ENCODE peak calls at places on chromosomes 1 and 21, in eight cellular contexts. F is NB4, O is left ventricle myocardium inferior, I is HFF-Myc, G is bronchial epithelial cell, S is fibroblast of lung, L is GM20000, A is omental fat pad. B is an unnamed sample.

GRCh38 chr1:85027242-85027983 is 20.9 kb downstream of the MCOLN3 start:
- DNase-seq in S (peak), L (peak), I (peak), G (peak), O (no peak), F (no peak), A (no peak), B (no peak)

GRCh38 chr1:163082971-163083370 is 13.8 kb downstream of the RGS4 start:
- DNase-seq in O (peak), A (no peak), I (no peak), F (no peak), L (no peak), S (no peak), G (no peak), B (no peak)

GRCh38 chr21:42313501-42313969 is 1.7 kb downstream of the TFF3 start:
- DNase-seq in O (no peak), I (no peak), S (no peak), F (peak), A (no peak), G (no peak), L (no peak), B (peak)

GRCh38 chr1:53771648-53772047 is 32.7 kb upstream of the GLIS1 start:
- DNase-seq in S (peak), O (no peak), G (peak), L (no peak), I (peak), F (no peak), A (no peak), B (no peak)

GRCh38 chr1:237229333-237229732 is 187.3 kb downstream of the RYR2 start:
- DNase-seq in F (no peak), L (no peak), S (no peak), I (no peak), O (no peak), A (no peak), G (no peak), B (no peak)

GRCh38 chr1:33004628-33005027 is 32.1 kb downstream of the AK2 start:
- DNase-seq in I (no peak), O (no peak), A (no peak), L (no peak), F (no peak), S (peak), G (peak), B (no peak)

GRCh38 chr1:153546796-153547559 is 1.4 kb upstream of the S100A4 start:
- DNase-seq in A (no peak), I (no peak), L (no peak), S (no peak), G (no peak), O (no peak), F (no peak), B (no peak)

GRCh38 chr1:226649780-226650179 is 89.3 kb downstream of the ITPKB start:
- DNase-seq in L (no peak), I (no peak), G (no peak), O (peak), S (peak), A (no peak), F (peak), B (no peak)

GRCh38 chr1:99970713-99971255 is 988 bp downstream of the SLC35A3 start:
- DNase-seq in A (no peak), F (peak), G (peak), I (no peak), L (no peak), S (no peak), O (no peak), B (no peak)

GRCh38 chr1:155003766-155004351 is 1.3 kb downstream of the ZBTB7B start:
- DNase-seq in S (peak), F (peak), G (no peak), O (peak), A (no peak), I (no peak), L (peak), B (no peak)

GRCh38 chr1:42806593-42806992 is 10.3 kb upstream of the ERMAP start:
- DNase-seq in I (no peak), F (no peak), S (no peak), A (no peak), O (no peak), G (no peak), L (no peak), B (no peak)

GRCh38 chr1:27785763-27786162 is 12.7 kb downstream of the STX12 start:
- DNase-seq in A (no peak), O (no peak), S (peak), F (no peak), I (no peak), G (peak), L (no peak), B (no peak)

GRCh38 chr1:99277066-99277465 is 12.8 kb downstream of the PLPPR4 start:
- DNase-seq in O (no peak), A (no peak), S (no peak), G (no peak), F (no peak), I (no peak), L (no peak), B (no peak)

GRCh38 chr1:231233735-231234417 is 7.1 kb upstream of the GNPAT start:
- DNase-seq in G (peak), F (no peak), I (no peak), S (peak), L (no peak), A (no peak), O (no peak), B (no peak)

GRCh38 chr1:235883261-235883927 is 16.7 kb upstream of the LYST start:
- DNase-seq in S (peak), I (peak), F (peak), G (peak), A (peak), O (peak), L (peak), B (no peak)

GRCh38 chr1:17075470-17076255 is 21.8 kb upstream of the SDHB start:
- DNase-seq in A (no peak), S (no peak), L (peak), F (peak), G (no peak), I (no peak), O (no peak), B (no peak)

GRCh38 chr1:6093061-6093460 is 47.4 kb downstream of the KCNAB2 start:
- DNase-seq in S (no peak), I (no peak), G (no peak), L (no peak), O (no peak), A (no peak), F (no peak), B (no peak)

GRCh38 chr1:91138959-91139358 is 117.1 kb upstream of the ZNF644 start:
- DNase-seq in F (no peak), I (no peak), S (no peak), O (no peak), G (no peak), A (no peak), L (no peak), B (no peak)

GRCh38 chr1:12595839-12596821 is 21.9 kb downstream of the DHRS3 start:
- DNase-seq in L (peak), S (peak), O (peak), A (no peak), I (peak), G (peak), F (peak), B (peak)

GRCh38 chr21:33075128-33075527 is 5.2 kb downstream of the OLIG1 start:
- DNase-seq in O (no peak), A (no peak), S (no peak), I (no peak), G (no peak), F (no peak), L (no peak), B (no peak)

GRCh38 chr1:228281631-228282328 is 73.9 kb downstream of the OBSCN start:
- DNase-seq in O (no peak), F (no peak), I (no peak), L (no peak), G (no peak), S (no peak), A (no peak), B (no peak)

GRCh38 chr1:8419861-8420260 is 101.9 kb downstream of the SLC45A1 start:
- DNase-seq in O (no peak), G (no peak), L (no peak), S (no peak), F (no peak), I (no peak), A (no peak), B (no peak)

GRCh38 chr21:45818904-45819285 is 162.7 kb upstream of the COL6A1 start:
- DNase-seq in G (peak), F (peak), S (peak), A (no peak), O (no peak), I (peak), L (no peak), B (no peak)

GRCh38 chr21:15367061-15367626 is 302.3 kb upstream of the NRIP1 start:
- DNase-seq in O (no peak), I (no peak), F (no peak), G (no peak), A (no peak), L (no peak), S (no peak), B (no peak)

GRCh38 chr1:203039609-203040517 is 13.6 kb downstream of the PPFIA4 start:
- DNase-seq in F (peak), A (peak), O (peak), G (no peak), I (no peak), S (no peak), L (no peak), B (no peak)

GRCh38 chr1:159828916-159829634 is 2.4 kb downstream of the SLAMF8 start:
- DNase-seq in G (no peak), O (peak), I (no peak), S (no peak), L (peak), A (no peak), F (peak), B (no peak)

GRCh38 chr1:11384170-11384554 is 94.8 kb upstream of the DISP3 start:
- DNase-seq in L (no peak), I (peak), A (no peak), G (peak), S (peak), F (peak), O (no peak), B (no peak)

GRCh38 chr1:28180310-28181305 is 4.1 kb upstream of the PTAFR start:
- DNase-seq in F (no peak), L (no peak), O (no peak), A (no peak), G (no peak), I (no peak), S (no peak), B (no peak)

DNA sequence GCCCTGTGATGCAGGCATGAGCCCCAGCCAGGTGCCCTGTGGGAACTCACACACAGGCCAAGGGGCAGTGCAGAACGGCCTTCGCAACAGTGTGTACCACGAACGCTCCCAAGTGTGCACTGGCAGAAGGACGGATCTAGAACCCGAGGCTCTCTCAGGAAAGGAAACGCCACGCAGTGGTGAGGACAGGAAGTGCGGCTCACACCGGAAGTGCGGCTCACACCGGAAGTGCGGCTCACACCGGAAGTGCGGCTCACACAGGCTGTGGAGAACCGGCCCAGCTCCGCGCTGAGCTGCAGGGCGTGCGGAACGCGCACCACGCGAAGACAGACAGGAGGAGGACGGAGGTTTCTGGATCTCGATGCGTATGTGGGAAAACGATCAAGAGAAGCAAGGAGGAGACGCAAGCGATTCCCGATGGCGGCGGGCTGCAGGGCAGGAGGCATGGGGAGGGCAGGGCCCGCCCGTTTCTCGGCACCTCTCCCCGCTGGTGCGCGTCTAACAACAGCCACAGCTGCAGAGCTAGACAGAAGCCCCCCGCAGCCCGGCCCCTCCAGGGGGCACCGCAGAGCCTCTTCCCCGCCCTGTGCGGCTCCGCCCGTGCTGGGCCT is 35.9 kb upstream of the TMEM52 start:
- DNase-seq in I (no peak), S (no peak), F (no peak), A (no peak), O (no peak), L (no peak), G (no peak), B (no peak)
- TF ChIP-seq CTCF in I (peak), S (no peak), F (peak), A (no peak), O (no peak), L (no peak), G (peak), B (peak)

DNA sequence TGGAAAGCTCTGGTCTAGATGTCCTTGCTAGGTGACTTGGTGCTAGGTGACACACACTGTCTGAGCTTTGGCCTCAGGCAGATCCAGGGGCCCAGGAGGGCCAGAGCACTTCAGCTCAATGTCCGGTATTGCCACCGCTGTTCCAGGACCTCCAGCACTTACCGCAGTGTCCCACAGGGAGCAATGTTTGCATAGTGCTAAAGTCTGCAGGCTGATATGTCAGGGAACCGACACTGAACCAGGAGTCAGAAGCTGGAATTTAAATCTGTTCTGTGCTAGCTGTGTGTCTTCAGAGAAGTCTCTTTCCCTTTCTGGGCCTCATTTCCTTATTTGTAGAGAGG is 19.3 kb downstream of the DHCR24 start:
- DNase-seq in O (no peak), G (no peak), A (no peak), L (no peak), I (no peak), S (no peak), F (no peak), B (no peak)
- TF ChIP-seq CTCF in O (no peak), G (no peak), A (no peak), L (no peak), I (no peak), S (no peak), F (no peak), B (no peak)

GRCh38 chr1:88224940-88225339 is 459.1 kb upstream of the PKN2 start:
- DNase-seq in S (no peak), O (no peak), A (no peak), G (no peak), F (no peak), L (no peak), I (no peak), B (no peak)

GRCh38 chr1:88230126-88230525 is 453.9 kb upstream of the PKN2 start:
- DNase-seq in G (no peak), I (no peak), L (no peak), F (no peak), S (no peak), A (no peak), O (no peak), B (no peak)

DNA sequence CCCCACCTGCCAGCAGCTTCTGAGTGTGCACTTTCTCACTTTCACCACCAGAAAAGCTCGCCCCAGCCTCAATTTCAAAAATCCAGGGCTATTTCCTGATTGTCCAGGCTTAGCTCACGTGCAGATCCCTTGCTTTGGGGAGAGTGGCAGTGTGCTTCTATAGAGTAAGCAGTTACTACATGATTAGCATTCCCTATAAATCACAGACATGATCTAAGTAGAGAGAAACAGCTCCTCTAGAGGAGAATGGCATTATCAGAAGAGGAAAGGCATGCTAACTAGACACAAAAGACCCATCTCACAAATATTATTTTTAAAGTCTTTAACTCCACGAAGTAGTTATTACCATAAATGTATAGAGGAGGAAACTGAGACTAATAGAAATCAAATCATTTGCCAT is 455.9 kb upstream of the PKN2 start:
- DNase-seq in A (no peak), G (no peak), I (no peak), L (no peak), S (no peak), F (no peak), O (no peak), B (no peak)
- TF ChIP-seq CTCF in A (no peak), G (no peak), I (no peak), L (no peak), S (no peak), F (no peak), O (no peak), B (peak)

DNA sequence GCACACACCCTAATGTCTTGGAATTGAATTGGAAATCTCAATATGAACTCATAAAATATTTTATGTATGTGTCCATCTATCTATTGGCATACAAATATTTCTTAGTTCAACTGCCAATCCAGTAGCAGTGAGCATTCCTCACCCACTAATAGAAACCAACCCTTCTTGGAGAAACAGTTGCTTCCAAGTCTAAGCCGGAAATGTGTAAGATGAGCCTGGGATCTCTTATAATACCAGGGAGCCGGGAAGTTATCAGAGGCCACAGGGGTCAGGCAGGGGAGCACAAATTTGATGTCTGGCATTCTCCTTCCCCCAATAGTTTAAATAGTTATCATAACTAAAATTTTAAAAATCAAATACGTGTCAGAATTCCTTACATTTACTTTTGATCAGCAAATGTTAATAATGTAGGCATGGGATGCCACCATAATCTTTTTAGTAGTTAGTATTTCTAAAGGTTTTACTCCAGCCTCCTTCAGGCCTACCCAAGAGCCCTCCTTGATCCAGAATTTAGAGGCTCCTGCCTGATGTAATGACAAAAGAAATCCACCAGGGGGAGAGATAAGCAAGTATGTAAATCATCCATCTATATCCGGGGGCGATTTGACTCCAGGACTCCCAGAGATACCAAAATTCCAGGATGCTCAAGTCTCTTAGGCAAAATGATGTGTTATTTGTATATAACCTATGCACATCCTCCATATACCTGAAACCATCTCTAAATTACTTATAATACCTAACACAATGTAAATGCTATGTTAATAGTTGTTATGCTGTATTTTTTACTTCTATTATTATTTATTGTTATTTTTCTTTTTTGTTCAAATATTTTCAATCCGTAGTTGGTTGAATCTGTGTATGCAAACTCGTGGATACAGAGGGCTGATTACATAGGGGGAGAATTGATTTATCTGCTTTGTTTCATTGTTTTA is 218.7 kb upstream of the COA6 start:
- DNase-seq in L (peak), G (peak), A (no peak), F (peak), O (no peak), I (peak), S (peak), B (no peak)
- TF ChIP-seq CTCF in L (peak), G (peak), A (peak), F (peak), O (peak), I (peak), S (peak), B (peak)

DNA sequence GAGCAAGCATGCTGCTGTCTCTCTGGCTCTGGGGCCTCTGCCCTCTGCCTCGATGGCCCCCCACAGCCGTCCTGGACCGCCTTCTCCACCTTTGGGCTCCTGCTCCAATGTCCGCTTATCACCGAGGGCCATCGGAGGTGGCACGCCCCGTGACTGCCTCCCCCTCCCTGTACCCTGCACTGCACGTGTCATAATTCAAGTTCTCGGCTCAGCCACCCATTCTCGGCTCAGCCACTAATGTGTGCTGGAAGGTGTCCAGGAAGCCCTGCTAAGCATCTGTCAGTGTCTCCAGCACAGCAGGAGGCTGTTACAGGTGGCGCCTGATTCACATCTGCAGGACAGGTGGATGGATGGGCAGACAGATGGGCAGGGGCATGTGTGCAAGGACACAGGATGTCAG is 45.5 kb downstream of the TP73 start:
- DNase-seq in O (no peak), A (no peak), F (no peak), S (no peak), L (no peak), I (no peak), G (no peak), B (no peak)
- TF ChIP-seq CTCF in O (no peak), A (no peak), F (no peak), S (no peak), L (no peak), I (no peak), G (no peak), B (no peak)

DNA sequence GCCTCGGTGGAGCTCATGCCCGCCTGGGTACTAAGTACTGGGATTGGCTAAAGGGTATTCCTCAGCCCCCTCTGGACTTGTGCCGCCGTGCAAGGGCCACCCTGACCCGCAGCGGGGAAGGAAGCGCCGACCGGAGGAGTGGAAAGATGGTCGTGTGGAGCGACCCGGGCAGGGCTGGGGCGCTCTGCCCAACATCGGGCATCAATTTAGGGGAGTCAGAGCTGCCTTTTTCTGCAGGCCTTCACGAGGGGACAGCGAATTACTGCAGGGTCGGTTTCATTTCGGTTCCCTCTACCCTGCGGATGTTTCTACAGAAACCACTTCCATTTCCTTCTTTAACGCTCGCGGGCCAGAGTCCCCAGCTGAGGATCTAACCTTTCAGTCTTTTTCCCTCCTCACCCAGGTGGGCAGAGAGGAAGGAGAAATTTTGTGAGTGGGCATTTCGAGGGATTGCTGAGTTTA is 986 bp downstream of the TOR1AIP1 start:
- DNase-seq in O (no peak), S (no peak), A (no peak), F (no peak), G (no peak), L (peak), I (no peak), B (no peak)
- TF ChIP-seq CTCF in O (no peak), S (no peak), A (no peak), F (no peak), G (no peak), L (no peak), I (no peak), B (no peak)

DNA sequence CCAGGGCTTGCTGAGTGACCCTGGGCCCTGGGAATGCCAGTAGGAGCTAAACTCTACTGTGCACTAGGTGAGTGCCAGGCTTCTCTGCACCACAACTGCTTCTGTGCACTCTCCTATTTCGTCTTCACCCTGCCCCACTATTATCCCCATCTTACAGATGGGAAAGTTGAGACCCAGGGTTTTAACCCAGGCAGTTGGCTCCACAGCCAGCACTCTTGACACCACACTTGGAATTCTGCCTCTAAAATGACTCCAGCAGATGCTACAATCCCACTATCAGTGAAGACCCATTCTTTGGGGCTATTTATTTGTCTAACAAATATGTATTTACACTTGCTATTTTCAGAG is 56.1 kb downstream of the FOXO6 start:
- DNase-seq in I (no peak), S (no peak), O (no peak), F (no peak), G (no peak), L (no peak), A (no peak), B (no peak)
- TF ChIP-seq CTCF in I (no peak), S (no peak), O (peak), F (no peak), G (no peak), L (no peak), A (no peak), B (peak)